ENCODE peak calls at places on chromosomes 2 and 18, in six cellular contexts. S is A549, E is GM12878, Q is K562, O is HepG2, W is H1. H is an unnamed sample.

GRCh38 chr2:69114534-69114933 is 101.6 kb downstream of the ANTXR1 start:
- DNase-seq in W (no peak), O (no peak), S (no peak), Q (no peak), E (no peak), H (no peak)

GRCh38 chr18:7632152-7633098 is 65.3 kb downstream of the PTPRM start:
- DNase-seq in O (no peak), W (no peak), E (no peak), S (no peak), Q (no peak), H (no peak)

GRCh38 chr2:49940616-49941015 is 786.3 kb upstream of the FSHR start:
- DNase-seq in W (no peak), O (no peak), Q (no peak), S (no peak), E (no peak), H (no peak)

GRCh38 chr2:127674241-127675209 is 805 bp downstream of the LIMS2 start:
- DNase-seq in S (no peak), O (no peak), E (no peak), W (no peak), Q (peak), H (peak)

GRCh38 chr2:239881031-239881471 is 144.1 kb downstream of the NDUFA10 start:
- DNase-seq in Q (no peak), E (no peak), S (no peak), O (no peak), W (no peak), H (no peak)

GRCh38 chr2:215723011-215723410 is 287.1 kb upstream of the FN1 start:
- DNase-seq in S (no peak), W (no peak), E (no peak), Q (no peak), O (no peak), H (no peak)

GRCh38 chr2:120990451-120990871 is 254.8 kb downstream of the GLI2 start:
- DNase-seq in Q (no peak), O (no peak), E (no peak), W (no peak), S (no peak), H (no peak)

GRCh38 chr2:222532315-222532714 is 108.0 kb downstream of the SGPP2 start:
- DNase-seq in Q (no peak), S (no peak), E (no peak), W (no peak), O (no peak), H (no peak)

GRCh38 chr2:186590538-186591441 is 934 bp downstream of the ITGAV start:
- DNase-seq in E (no peak), S (peak), O (peak), W (no peak), Q (peak), H (peak)

GRCh38 chr2:118097657-118098056 is 9.4 kb downstream of the INSIG2 start:
- DNase-seq in W (no peak), E (no peak), S (no peak), O (no peak), Q (peak), H (no peak)

GRCh38 chr2:39220136-39220535 is 23.6 kb downstream of the CDKL4 start:
- DNase-seq in E (no peak), W (no peak), S (no peak), O (no peak), Q (no peak), H (no peak)

GRCh38 chr2:240252872-240253511 is 112.5 kb upstream of the OTOS start:
- DNase-seq in O (no peak), S (no peak), E (no peak), W (no peak), Q (no peak), H (peak)

GRCh38 chr2:227906991-227907390 is 35.6 kb downstream of the DAW1 start:
- DNase-seq in W (no peak), Q (no peak), S (no peak), E (no peak), O (no peak), H (no peak)

GRCh38 chr18:26480897-26481795 is 67.2 kb downstream of the KCTD1 start:
- DNase-seq in E (no peak), S (peak), Q (no peak), W (no peak), O (peak), H (no peak)

GRCh38 chr2:16014041-16014787 is 73.9 kb downstream of the MYCN start:
- DNase-seq in Q (no peak), E (no peak), O (no peak), W (no peak), S (no peak), H (no peak)

GRCh38 chr18:35658112-35658511 is 76.6 kb downstream of the GALNT1 start:
- DNase-seq in E (no peak), W (no peak), Q (no peak), S (no peak), O (no peak), H (no peak)

GRCh38 chr2:164617466-164617865 is 3.8 kb downstream of the GRB14 start:
- DNase-seq in Q (no peak), S (no peak), E (no peak), O (no peak), W (no peak), H (no peak)

GRCh38 chr2:134041877-134042276 is 212.0 kb upstream of the MGAT5 start:
- DNase-seq in E (no peak), O (no peak), Q (no peak), W (no peak), S (no peak), H (no peak)

GRCh38 chr2:38590053-38590452 is 12.7 kb downstream of the HNRNPLL start:
- DNase-seq in E (no peak), S (no peak), W (no peak), O (no peak), Q (peak), H (no peak)

GRCh38 chr2:237697586-237698337 is 70.4 kb downstream of the LRRFIP1 start:
- DNase-seq in O (no peak), E (no peak), S (no peak), W (no peak), Q (no peak), H (no peak)

GRCh38 chr18:63763831-63764600 is 11.2 kb upstream of the SERPINB7 start:
- DNase-seq in O (no peak), E (no peak), W (no peak), S (no peak), Q (no peak), H (no peak)

GRCh38 chr2:72921866-72922265 is 4.5 kb downstream of the EMX1 start:
- DNase-seq in S (no peak), E (no peak), O (no peak), Q (no peak), W (no peak), H (peak)

GRCh38 chr2:215772003-215772402 is 241.3 kb downstream of the MREG start:
- DNase-seq in E (no peak), S (peak), W (no peak), Q (no peak), O (peak), H (no peak)

GRCh38 chr2:226585130-226585561 is 214.5 kb downstream of the IRS1 start:
- DNase-seq in Q (no peak), W (no peak), O (peak), E (no peak), S (no peak), H (no peak)

GRCh38 chr18:45090526-45091140 is 409.9 kb downstream of the SETBP1 start:
- DNase-seq in E (no peak), Q (no peak), O (no peak), S (no peak), W (no peak), H (no peak)

GRCh38 chr2:175431054-175431780 is 249.7 kb upstream of the ATP5MC3 start:
- DNase-seq in Q (no peak), S (no peak), E (no peak), W (no peak), O (no peak), H (no peak)

GRCh38 chr2:201116959-201117734 is 1.2 kb downstream of the CFLAR start:
- DNase-seq in W (no peak), Q (no peak), S (peak), E (no peak), O (peak), H (no peak)

GRCh38 chr18:7856733-7857132 is 289.6 kb downstream of the PTPRM start:
- DNase-seq in S (peak), O (peak), W (no peak), Q (no peak), E (no peak), H (no peak)

GRCh38 chr18:78586596-78586995 is 393.0 kb upstream of the SALL3 start:
- DNase-seq in W (no peak), Q (no peak), E (no peak), S (no peak), O (no peak), H (no peak)

GRCh38 chr2:190413421-190413820 is 5.3 kb downstream of the MFSD6 start:
- DNase-seq in W (no peak), E (no peak), S (no peak), O (no peak), Q (no peak), H (no peak)

GRCh38 chr2:218569038-218569431 is 396 bp downstream of the CNOT9 start:
- DNase-seq in Q (no peak), W (no peak), O (peak), E (no peak), S (peak), H (peak)

GRCh38 chr2:6986251-6986893 is 69.2 kb downstream of the RNF144A start:
- DNase-seq in Q (no peak), W (no peak), O (no peak), E (no peak), S (peak), H (peak)

GRCh38 chr2:101596346-101596745 is 101.2 kb upstream of the MAP4K4 start:
- DNase-seq in E (no peak), O (no peak), Q (no peak), W (no peak), S (no peak), H (no peak)

GRCh38 chr2:173109253-173110188 is 33.9 kb downstream of the MAP3K20 start:
- DNase-seq in Q (no peak), W (no peak), E (no peak), O (peak), S (peak), H (no peak)

GRCh38 chr2:127146820-127147502 is 40.0 kb upstream of the BIN1 start:
- DNase-seq in O (no peak), E (no peak), Q (no peak), W (no peak), S (no peak), H (no peak)

GRCh38 chr2:71897145-71897495 is 250.5 kb downstream of the CYP26B1 start:
- DNase-seq in E (no peak), Q (no peak), O (no peak), S (no peak), W (no peak), H (no peak)

GRCh38 chr2:42040643-42041277 is 7.1 kb upstream of the PKDCC start:
- DNase-seq in Q (no peak), W (no peak), O (no peak), S (no peak), E (no peak), H (no peak)

GRCh38 chr2:197674060-197674459 is 1.3 kb downstream of the RFTN2 start:
- DNase-seq in E (no peak), Q (no peak), O (peak), S (no peak), W (no peak), H (no peak)

GRCh38 chr2:181198188-181198864 is 217.9 kb downstream of the UBE2E3 start:
- DNase-seq in O (no peak), W (no peak), Q (no peak), E (no peak), S (no peak), H (no peak)

GRCh38 chr2:26018184-26018716 is 15.6 kb upstream of the RAB10 start:
- DNase-seq in E (no peak), W (no peak), S (peak), O (peak), Q (peak), H (peak)

GRCh38 chr2:225030089-225030653 is 12.1 kb downstream of the DOCK10 start:
- DNase-seq in W (no peak), E (no peak), S (no peak), Q (no peak), O (no peak), H (no peak)
- TF ChIP-seq CHD2 in W (no peak), E (no peak), S (no peak), Q (no peak), O (no peak), H (no peak)

GRCh38 chr2:9944330-9944758 is 7.1 kb upstream of the GRHL1 start:
- DNase-seq in O (peak), Q (no peak), W (no peak), E (no peak), S (no peak), H (no peak)
- TF ChIP-seq USF2 in O (no peak), Q (no peak), W (no peak), E (no peak), S (no peak), H (no peak)

DNA sequence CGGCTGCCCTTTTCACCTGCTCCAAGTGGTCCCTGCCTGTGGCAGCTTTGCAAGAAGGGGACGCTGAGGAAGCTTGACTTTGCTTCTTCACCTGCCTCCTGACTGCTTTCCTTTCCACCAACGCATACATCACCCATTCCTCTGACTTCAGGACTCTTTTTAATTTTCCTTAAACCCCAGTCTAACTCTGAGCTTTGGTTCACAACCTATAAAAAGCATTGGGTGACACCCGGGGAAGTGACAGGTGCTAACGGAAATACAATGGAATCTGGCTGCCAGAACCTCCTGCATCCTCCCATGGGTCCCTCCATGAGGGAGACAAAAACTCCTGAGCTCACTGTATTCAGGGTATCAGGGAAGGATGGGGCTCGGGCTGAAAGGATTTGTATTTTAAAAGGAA is 284.9 kb downstream of the CELF4 start:
- DNase-seq in W (no peak), Q (no peak), O (no peak), E (no peak), S (no peak), H (no peak)
- TF ChIP-seq CHD2 in W (no peak), Q (no peak), O (no peak), E (no peak), S (no peak), H (no peak)

GRCh38 chr2:233982421-233983121 is 65.4 kb downstream of the TRPM8 start:
- DNase-seq in W (no peak), O (peak), S (peak), Q (no peak), E (no peak), H (no peak)
- TF ChIP-seq USF2 in W (no peak), O (no peak), S (no peak), Q (no peak), E (no peak), H (no peak)

GRCh38 chr2:220147186-220147585 is 519.8 kb downstream of the SLC4A3 start:
- DNase-seq in O (no peak), Q (no peak), E (no peak), S (no peak), W (no peak), H (no peak)
- TF ChIP-seq CHD2 in O (no peak), Q (no peak), E (no peak), S (no peak), W (no peak), H (no peak)

H was measured in SK-N-SH.